ENCODE peak calls at places on chromosomes 5 and 9, in four cellular contexts. B is NCI-H1105; X is stimulated activated CD8-positive, alpha-beta memory T cell treated with anti-CD3 and anti-CD28 coated beads, Interleukin-15, amount 100 ng/mL, for 24 hours; W is thyroid gland. Z is an unnamed sample.

GRCh38 chr9:136122425-136123383 is 4.0 kb upstream of the TMEM250 start:
- DNase-seq in B (peak), W (peak), X (peak), Z (no peak)

GRCh38 chr9:132885691-132886357 is 7.1 kb downstream of the SPACA9 start:
- DNase-seq in B (no peak), W (peak), X (no peak), Z (no peak)

GRCh38 chr9:22452415-22453010 is 5.9 kb downstream of the DMRTA1 start:
- DNase-seq in B (peak), W (peak), X (no peak), Z (peak)

GRCh38 chr5:138963763-138964371 is 88.7 kb upstream of the LRRTM2 start:
- DNase-seq in X (no peak), W (no peak), B (no peak), Z (no peak)

GRCh38 chr9:16303506-16303905 is 567.0 kb downstream of the BNC2 start:
- DNase-seq in W (no peak), X (no peak), B (no peak), Z (no peak)

GRCh38 chr5:56190500-56190899 is 42.6 kb downstream of the ANKRD55 start:
- DNase-seq in X (no peak), B (no peak), W (peak), Z (no peak)

GRCh38 chr5:107857785-107858184 is 187.0 kb upstream of the EFNA5 start:
- DNase-seq in B (no peak), X (no peak), W (no peak), Z (no peak)

GRCh38 chr9:5920860-5921328 is 30.2 kb downstream of the MLANA start:
- DNase-seq in W (no peak), B (no peak), X (no peak), Z (no peak)

GRCh38 chr9:37715260-37715659 is 38.3 kb upstream of the TRMT10B start:
- DNase-seq in W (no peak), X (no peak), B (no peak), Z (no peak)

GRCh38 chr9:136088939-136089696 is 6.0 kb downstream of the NACC2 start:
- DNase-seq in B (no peak), W (no peak), X (no peak), Z (no peak)